ENCODE peak calls at places on chromosomes 7 and 10, in ten cellular contexts. One of them, this sample, is unnamed.

GRCh38 chr7:103073989-103074518 is 542 bp downstream of the FBXL13 start:
- DNase-seq in GM10248: no peak
- DNase-seq in osteocyte: no peak
- DNase-seq in dorsolateral prefrontal cortex: no peak
- DNase-seq in astrocyte of the cerebellum: no peak
- DNase-seq in cardiac muscle cell: no peak
- DNase-seq in fibroblast of pulmonary artery: no peak
- DNase-seq in bronchial epithelial cell: no peak
- DNase-seq in endothelial cell: peak
- DNase-seq in suprapubic skin: no peak
- DNase-seq in this sample: no peak

GRCh38 chr10:76839276-76839675 is 798.3 kb downstream of the KCNMA1 start:
- DNase-seq in GM10248: no peak
- DNase-seq in osteocyte: no peak
- DNase-seq in dorsolateral prefrontal cortex: no peak
- DNase-seq in astrocyte of the cerebellum: no peak
- DNase-seq in cardiac muscle cell: no peak
- DNase-seq in fibroblast of pulmonary artery: peak
- DNase-seq in bronchial epithelial cell: no peak
- DNase-seq in endothelial cell: no peak
- DNase-seq in suprapubic skin: no peak
- DNase-seq in this sample: no peak

GRCh38 chr7:141198191-141198958 is 124.5 kb downstream of the TMEM178B start:
- DNase-seq in GM10248: no peak
- DNase-seq in osteocyte: no peak
- DNase-seq in dorsolateral prefrontal cortex: no peak
- DNase-seq in astrocyte of the cerebellum: no peak
- DNase-seq in cardiac muscle cell: no peak
- DNase-seq in fibroblast of pulmonary artery: no peak
- DNase-seq in bronchial epithelial cell: no peak
- DNase-seq in endothelial cell: no peak
- DNase-seq in suprapubic skin: no peak
- DNase-seq in this sample: no peak

GRCh38 chr7:132548489-132549078 is 27.7 kb downstream of the PLXNA4 start:
- DNase-seq in GM10248: no peak
- DNase-seq in osteocyte: no peak
- DNase-seq in dorsolateral prefrontal cortex: no peak
- DNase-seq in astrocyte of the cerebellum: peak
- DNase-seq in cardiac muscle cell: peak
- DNase-seq in fibroblast of pulmonary artery: peak
- DNase-seq in bronchial epithelial cell: peak
- DNase-seq in endothelial cell: no peak
- DNase-seq in suprapubic skin: no peak
- DNase-seq in this sample: no peak

GRCh38 chr10:77625379-77625778 is 12.2 kb downstream of the KCNMA1 start:
- DNase-seq in GM10248: no peak
- DNase-seq in osteocyte: no peak
- DNase-seq in dorsolateral prefrontal cortex: no peak
- DNase-seq in astrocyte of the cerebellum: no peak
- DNase-seq in cardiac muscle cell: no peak
- DNase-seq in fibroblast of pulmonary artery: no peak
- DNase-seq in bronchial epithelial cell: no peak
- DNase-seq in endothelial cell: no peak
- DNase-seq in suprapubic skin: no peak
- DNase-seq in this sample: no peak

GRCh38 chr7:98921608-98922372 is 43.5 kb downstream of the TRRAP start:
- DNase-seq in GM10248: no peak
- DNase-seq in osteocyte: no peak
- DNase-seq in dorsolateral prefrontal cortex: no peak
- DNase-seq in astrocyte of the cerebellum: no peak
- DNase-seq in cardiac muscle cell: no peak
- DNase-seq in fibroblast of pulmonary artery: no peak
- DNase-seq in bronchial epithelial cell: no peak
- DNase-seq in endothelial cell: no peak
- DNase-seq in suprapubic skin: no peak
- DNase-seq in this sample: no peak

GRCh38 chr10:132418520-132419416 is 21.8 kb downstream of the PWWP2B start:
- DNase-seq in GM10248: no peak
- DNase-seq in osteocyte: no peak
- DNase-seq in dorsolateral prefrontal cortex: no peak
- DNase-seq in astrocyte of the cerebellum: no peak
- DNase-seq in cardiac muscle cell: peak
- DNase-seq in fibroblast of pulmonary artery: no peak
- DNase-seq in bronchial epithelial cell: peak
- DNase-seq in endothelial cell: no peak
- DNase-seq in suprapubic skin: no peak
- DNase-seq in this sample: no peak

GRCh38 chr10:96984512-96985225 is 152.6 kb downstream of the LCOR start:
- DNase-seq in GM10248: peak
- DNase-seq in osteocyte: no peak
- DNase-seq in dorsolateral prefrontal cortex: no peak
- DNase-seq in astrocyte of the cerebellum: no peak
- DNase-seq in cardiac muscle cell: no peak
- DNase-seq in fibroblast of pulmonary artery: no peak
- DNase-seq in bronchial epithelial cell: no peak
- DNase-seq in endothelial cell: no peak
- DNase-seq in suprapubic skin: no peak
- DNase-seq in this sample: no peak

GRCh38 chr7:20834656-20835055 is 48.0 kb upstream of the SP8 start:
- DNase-seq in GM10248: no peak
- DNase-seq in osteocyte: no peak
- DNase-seq in dorsolateral prefrontal cortex: no peak
- DNase-seq in astrocyte of the cerebellum: no peak
- DNase-seq in cardiac muscle cell: no peak
- DNase-seq in fibroblast of pulmonary artery: no peak
- DNase-seq in bronchial epithelial cell: peak
- DNase-seq in endothelial cell: no peak
- DNase-seq in suprapubic skin: no peak
- DNase-seq in this sample: no peak
- TF ChIP-seq CTCF in GM10248: peak
- TF ChIP-seq CTCF in osteocyte: no peak
- TF ChIP-seq CTCF in dorsolateral prefrontal cortex: no peak
- TF ChIP-seq CTCF in astrocyte of the cerebellum: no peak
- TF ChIP-seq CTCF in cardiac muscle cell: no peak
- TF ChIP-seq CTCF in fibroblast of pulmonary artery: no peak
- TF ChIP-seq CTCF in bronchial epithelial cell: peak
- TF ChIP-seq CTCF in endothelial cell: no peak
- TF ChIP-seq CTCF in suprapubic skin: no peak
- TF ChIP-seq CTCF in this sample: peak

GRCh38 chr10:69936091-69936490 is 116.6 kb upstream of the MACROH2A2 start:
- DNase-seq in GM10248: peak
- DNase-seq in osteocyte: no peak
- DNase-seq in dorsolateral prefrontal cortex: no peak
- DNase-seq in astrocyte of the cerebellum: no peak
- DNase-seq in cardiac muscle cell: no peak
- DNase-seq in fibroblast of pulmonary artery: no peak
- DNase-seq in bronchial epithelial cell: no peak
- DNase-seq in endothelial cell: no peak
- DNase-seq in suprapubic skin: no peak
- DNase-seq in this sample: no peak
- TF ChIP-seq CTCF in GM10248: peak
- TF ChIP-seq CTCF in osteocyte: peak
- TF ChIP-seq CTCF in dorsolateral prefrontal cortex: no peak
- TF ChIP-seq CTCF in astrocyte of the cerebellum: no peak
- TF ChIP-seq CTCF in cardiac muscle cell: peak
- TF ChIP-seq CTCF in fibroblast of pulmonary artery: peak
- TF ChIP-seq CTCF in bronchial epithelial cell: peak
- TF ChIP-seq CTCF in endothelial cell: no peak
- TF ChIP-seq CTCF in suprapubic skin: no peak
- TF ChIP-seq CTCF in this sample: peak

DNA sequence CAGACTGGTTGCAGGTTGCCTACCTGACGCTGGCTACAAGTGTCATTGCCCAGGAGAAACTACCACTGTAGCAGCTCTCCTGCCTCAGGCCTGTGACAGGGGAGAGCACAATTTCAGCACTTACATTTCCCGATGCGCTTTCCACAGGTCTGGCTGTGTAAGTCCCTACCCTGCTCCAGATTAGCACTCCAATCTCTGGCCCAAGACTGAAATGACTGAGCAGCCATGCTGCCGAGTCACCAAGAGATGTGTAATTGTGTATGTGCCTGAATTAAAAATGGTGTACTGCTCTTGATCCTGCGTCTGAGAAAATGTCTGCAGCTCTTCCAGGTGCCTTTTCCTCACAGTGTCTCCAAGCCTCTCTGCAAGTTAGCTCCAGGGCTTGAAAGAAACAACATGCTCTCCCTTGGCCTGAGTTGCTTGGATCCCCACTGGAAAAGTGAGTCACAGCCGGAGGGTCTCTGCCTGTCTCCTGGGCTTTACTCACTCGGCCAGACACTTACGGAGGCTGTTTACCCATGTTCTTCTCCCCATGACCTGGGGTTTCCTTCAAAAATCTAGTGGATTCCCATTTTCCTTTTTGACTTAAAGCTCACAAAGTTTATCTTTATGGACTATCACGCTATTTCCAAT is 1001.7 kb upstream of the KCND2 start:
- DNase-seq in GM10248: no peak
- DNase-seq in osteocyte: no peak
- DNase-seq in dorsolateral prefrontal cortex: no peak
- DNase-seq in astrocyte of the cerebellum: no peak
- DNase-seq in cardiac muscle cell: no peak
- DNase-seq in fibroblast of pulmonary artery: no peak
- DNase-seq in bronchial epithelial cell: no peak
- DNase-seq in endothelial cell: no peak
- DNase-seq in suprapubic skin: no peak
- DNase-seq in this sample: no peak
- TF ChIP-seq CTCF in GM10248: no peak
- TF ChIP-seq CTCF in osteocyte: no peak
- TF ChIP-seq CTCF in dorsolateral prefrontal cortex: no peak
- TF ChIP-seq CTCF in astrocyte of the cerebellum: no peak
- TF ChIP-seq CTCF in cardiac muscle cell: no peak
- TF ChIP-seq CTCF in fibroblast of pulmonary artery: no peak
- TF ChIP-seq CTCF in bronchial epithelial cell: no peak
- TF ChIP-seq CTCF in endothelial cell: no peak
- TF ChIP-seq CTCF in suprapubic skin: no peak
- TF ChIP-seq CTCF in this sample: no peak

GRCh38 chr7:79060498-79060897 is 393.0 kb downstream of the MAGI2 start:
- DNase-seq in GM10248: no peak
- DNase-seq in osteocyte: no peak
- DNase-seq in dorsolateral prefrontal cortex: no peak
- DNase-seq in astrocyte of the cerebellum: no peak
- DNase-seq in cardiac muscle cell: no peak
- DNase-seq in fibroblast of pulmonary artery: no peak
- DNase-seq in bronchial epithelial cell: no peak
- DNase-seq in endothelial cell: no peak
- DNase-seq in suprapubic skin: no peak
- DNase-seq in this sample: no peak

GRCh38 chr7:79064187-79064823 is 389.2 kb downstream of the MAGI2 start:
- DNase-seq in GM10248: no peak
- DNase-seq in osteocyte: no peak
- DNase-seq in dorsolateral prefrontal cortex: no peak
- DNase-seq in astrocyte of the cerebellum: peak
- DNase-seq in cardiac muscle cell: no peak
- DNase-seq in fibroblast of pulmonary artery: no peak
- DNase-seq in bronchial epithelial cell: no peak
- DNase-seq in endothelial cell: no peak
- DNase-seq in suprapubic skin: no peak
- DNase-seq in this sample: no peak

DNA sequence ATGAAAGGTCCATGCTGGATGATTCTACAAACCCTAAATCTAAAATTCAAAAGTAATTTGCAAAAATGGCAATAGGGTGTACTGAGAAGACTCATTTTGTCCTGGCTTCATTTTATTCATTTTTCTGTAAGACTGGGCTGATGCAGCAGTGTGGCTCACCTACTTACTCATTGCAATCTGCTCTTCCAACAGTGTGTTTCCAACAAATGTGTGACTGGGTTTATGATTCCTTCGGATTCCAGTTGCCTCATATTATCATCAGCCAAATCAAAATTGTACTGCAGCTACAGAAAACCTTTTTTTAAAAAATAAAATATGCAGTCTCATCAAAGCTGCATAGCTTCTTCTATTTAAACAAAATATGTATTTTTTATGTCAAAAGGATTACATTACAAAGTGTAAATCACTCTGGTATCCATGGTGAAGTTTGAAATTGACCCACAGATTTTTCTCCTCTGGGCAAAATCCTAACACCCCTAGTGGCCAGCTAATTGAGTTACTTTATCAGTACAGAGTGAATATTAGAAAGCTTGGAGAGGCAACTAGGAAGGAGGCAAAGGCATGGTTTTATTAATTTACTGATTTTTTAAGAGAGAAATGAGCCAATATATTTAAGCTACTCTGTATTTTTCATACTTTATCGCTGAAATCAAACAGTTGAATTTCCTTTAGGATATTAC is 390.3 kb downstream of the MAGI2 start:
- DNase-seq in GM10248: no peak
- DNase-seq in osteocyte: no peak
- DNase-seq in dorsolateral prefrontal cortex: no peak
- DNase-seq in astrocyte of the cerebellum: no peak
- DNase-seq in cardiac muscle cell: no peak
- DNase-seq in fibroblast of pulmonary artery: no peak
- DNase-seq in bronchial epithelial cell: no peak
- DNase-seq in endothelial cell: no peak
- DNase-seq in suprapubic skin: no peak
- DNase-seq in this sample: no peak
- TF ChIP-seq CTCF in GM10248: no peak
- TF ChIP-seq CTCF in osteocyte: no peak
- TF ChIP-seq CTCF in dorsolateral prefrontal cortex: peak
- TF ChIP-seq CTCF in astrocyte of the cerebellum: no peak
- TF ChIP-seq CTCF in cardiac muscle cell: no peak
- TF ChIP-seq CTCF in fibroblast of pulmonary artery: peak
- TF ChIP-seq CTCF in bronchial epithelial cell: no peak
- TF ChIP-seq CTCF in endothelial cell: peak
- TF ChIP-seq CTCF in suprapubic skin: no peak
- TF ChIP-seq CTCF in this sample: peak

GRCh38 chr10:7529638-7530037 is 118.8 kb upstream of the SFMBT2 start:
- DNase-seq in GM10248: no peak
- DNase-seq in osteocyte: no peak
- DNase-seq in dorsolateral prefrontal cortex: no peak
- DNase-seq in astrocyte of the cerebellum: no peak
- DNase-seq in cardiac muscle cell: peak
- DNase-seq in fibroblast of pulmonary artery: peak
- DNase-seq in bronchial epithelial cell: peak
- DNase-seq in endothelial cell: peak
- DNase-seq in suprapubic skin: no peak
- DNase-seq in this sample: no peak
- TF ChIP-seq CTCF in GM10248: no peak
- TF ChIP-seq CTCF in osteocyte: peak
- TF ChIP-seq CTCF in dorsolateral prefrontal cortex: peak
- TF ChIP-seq CTCF in astrocyte of the cerebellum: no peak
- TF ChIP-seq CTCF in cardiac muscle cell: peak
- TF ChIP-seq CTCF in fibroblast of pulmonary artery: peak
- TF ChIP-seq CTCF in bronchial epithelial cell: peak
- TF ChIP-seq CTCF in endothelial cell: peak
- TF ChIP-seq CTCF in suprapubic skin: no peak
- TF ChIP-seq CTCF in this sample: peak

This sample was measured in chondrocyte.